ENCODE peak calls at places on chromosome 3, in four cellular contexts. Z is body of pancreas, E is breast epithelium, A is heart right ventricle. X is an unnamed sample. For H3K4me1, the result is how much of the 10 kb centered on the place peaks cover.

GRCh38 chr3:144272715-144273114 is 301.1 kb downstream of the DIPK2A start:
- DNase-seq in Z (no peak), E (no peak), A (no peak), X (no peak)

GRCh38 chr3:46845860-46846623 is 17.2 kb downstream of the MYL3 start:
- DNase-seq in Z (peak), E (peak), A (peak), X (peak)

GRCh38 chr3:73401058-73401457 is 223.7 kb downstream of the PDZRN3 start:
- DNase-seq in Z (no peak), E (no peak), A (no peak), X (no peak)

GRCh38 chr3:141345951-141346817 is 22.1 kb upstream of the ZBTB38 start:
- DNase-seq in Z (no peak), E (no peak), A (no peak), X (peak)

GRCh38 chr3:140552403-140552802 is 125.5 kb upstream of the TRIM42 start:
- DNase-seq in Z (no peak), E (no peak), A (no peak), X (no peak)

GRCh38 chr3:106533097-106533496 is 664.3 kb upstream of the CBLB start:
- DNase-seq in Z (no peak), E (no peak), A (no peak), X (no peak)

GRCh38 chr3:159260049-159260662 is 458.3 kb downstream of the MFSD1 start:
- DNase-seq in Z (peak), E (no peak), A (peak), X (peak)

GRCh38 chr3:127483005-127483641 is 107.4 kb downstream of the TPRA1 start:
- DNase-seq in Z (no peak), E (no peak), A (no peak), X (no peak)

GRCh38 chr3:126530171-126531050 is 6.5 kb downstream of the CHST13 start:
- DNase-seq in Z (no peak), E (no peak), A (no peak), X (no peak)

GRCh38 chr3:66253790-66254620 is 33.2 kb downstream of the SLC25A26 start:
- DNase-seq in Z (no peak), E (no peak), A (no peak), X (peak)

GRCh38 chr3:45596290-45596791 is 1.8 kb downstream of the LIMD1 start:
- DNase-seq in Z (no peak), E (no peak), A (no peak), X (no peak)

GRCh38 chr3:101195951-101196713 is 124.2 kb downstream of the IMPG2 start:
- DNase-seq in Z (no peak), E (no peak), A (peak), X (peak)

GRCh38 chr3:159765860-159766294 is 222.8 kb upstream of the IL12A start:
- DNase-seq in Z (no peak), E (no peak), A (peak), X (peak)

GRCh38 chr3:115806501-115806900 is 183.2 kb downstream of the GAP43 start:
- DNase-seq in Z (no peak), E (no peak), A (no peak), X (no peak)

GRCh38 chr3:32147935-32148334 is 41.5 kb downstream of the GPD1L start:
- DNase-seq in Z (no peak), E (no peak), A (no peak), X (no peak)

GRCh38 chr3:183275418-183275817 is 22.4 kb downstream of the B3GNT5 start:
- DNase-seq in Z (no peak), E (no peak), A (no peak), X (no peak)

GRCh38 chr3:113948015-113948917 is 453 bp downstream of the ZDHHC23 start:
- DNase-seq in Z (peak), E (no peak), A (peak), X (no peak)

GRCh38 chr3:98817546-98817945 is 54.4 kb downstream of the ST3GAL6 start:
- DNase-seq in Z (no peak), E (no peak), A (no peak), X (peak)

GRCh38 chr3:88412346-88412745 is 262.6 kb downstream of the C3orf38 start:
- DNase-seq in Z (no peak), E (no peak), A (no peak), X (peak)

GRCh38 chr3:69130689-69131088 is 8.3 kb upstream of the LMOD3 start:
- DNase-seq in Z (no peak), E (no peak), A (no peak), X (no peak)

GRCh38 chr3:147391726-147392082 is 14.6 kb downstream of the ZIC4 start:
- DNase-seq in Z (no peak), E (no peak), A (no peak), X (no peak)
- H3K4me3 ChIP-seq in Z (no peak), E (peak), A (peak), X (peak)

DNA sequence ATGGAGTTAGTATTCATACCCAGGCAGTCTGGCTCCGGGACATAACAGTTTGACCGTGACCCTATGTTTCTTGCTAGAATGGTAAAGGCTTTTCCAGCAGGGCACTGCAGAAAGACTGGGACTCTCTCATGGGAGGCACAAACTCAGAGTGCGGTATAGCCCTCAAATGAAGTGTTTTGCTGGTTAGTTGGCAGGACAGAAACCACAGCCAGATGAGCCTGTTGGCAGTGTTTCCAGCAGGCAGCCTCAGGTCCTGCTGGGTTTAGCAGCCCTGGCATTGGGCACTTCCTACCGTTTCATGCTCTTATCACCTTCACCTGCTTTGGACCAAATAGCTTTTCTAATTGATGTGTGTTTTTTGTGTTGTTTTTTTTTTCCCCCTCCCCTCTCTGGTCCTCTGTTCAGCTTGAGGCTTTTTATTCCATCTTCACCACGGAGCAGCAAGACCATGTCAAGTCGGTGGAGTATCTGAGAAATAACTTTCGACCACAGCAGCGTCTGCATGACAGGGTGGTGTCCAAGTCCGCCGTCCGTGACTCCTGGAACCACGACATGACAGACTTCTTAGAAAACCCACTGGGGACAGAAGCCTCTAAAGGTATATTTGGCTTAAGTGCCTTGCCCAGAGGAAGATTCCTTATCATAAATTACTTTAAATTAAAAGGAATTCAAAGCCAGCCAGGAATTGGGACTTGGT is 205.6 kb downstream of the FEZF2 start:
- DNase-seq in Z (no peak), E (no peak), A (no peak), X (no peak)
- H3K4me1 ChIP-seq in Z (under half), E (under half), A (under half), X (under half)

DNA sequence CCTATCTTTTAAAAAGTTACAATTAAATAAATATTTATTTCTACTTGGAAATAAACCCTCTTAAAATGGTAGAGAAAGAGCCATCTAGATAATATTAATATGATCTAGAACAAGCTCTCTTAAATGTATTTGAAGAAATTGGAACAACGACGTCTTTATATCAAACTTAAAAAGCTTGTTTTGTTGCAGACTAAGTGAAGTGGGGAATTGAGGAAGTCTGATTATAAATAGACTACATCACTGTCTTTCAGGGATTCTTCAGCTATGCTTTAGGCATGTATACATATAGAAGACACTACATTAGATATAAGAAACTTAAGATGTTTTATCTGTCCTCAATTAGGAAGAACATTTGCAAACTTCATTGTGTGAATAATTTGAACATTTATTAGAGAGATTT is 1.8 kb downstream of the BCHE start:
- DNase-seq in Z (no peak), E (no peak), A (no peak), X (no peak)
- H3K4me3 ChIP-seq in Z (no peak), E (no peak), A (no peak), X (peak)

GRCh38 chr3:71576966-71577459 is 6.5 kb downstream of the FOXP1 start:
- DNase-seq in Z (no peak), E (no peak), A (no peak), X (no peak)
- H3K4me1 ChIP-seq in Z (under half), E (under half), A (under half), X (under half)

GRCh38 chr3:49718419-49719213 is 868 bp downstream of the AMIGO3 start:
- DNase-seq in Z (no peak), E (peak), A (no peak), X (peak)
- H3K4me3 ChIP-seq in Z (no peak), E (peak), A (peak), X (peak)

DNA sequence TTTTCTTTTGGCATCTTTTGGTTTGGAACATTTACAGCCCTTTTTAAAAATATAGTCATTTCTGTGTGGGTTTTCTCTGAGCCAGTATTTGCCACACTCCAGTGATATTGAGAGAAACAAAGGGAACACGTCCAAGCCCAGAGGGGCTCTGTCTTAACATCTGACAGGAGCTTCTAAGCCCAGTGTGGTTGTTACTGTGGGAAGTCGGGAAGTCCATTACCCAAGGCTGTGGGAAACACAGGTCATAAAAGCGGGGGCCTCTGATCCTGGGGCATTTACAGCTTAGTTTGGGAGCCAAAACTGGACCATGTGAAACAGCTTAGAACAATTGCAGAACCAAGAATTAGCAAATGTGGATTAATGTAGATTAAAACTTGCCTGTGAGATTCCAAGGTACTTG is 123.0 kb downstream of the PTPRG start:
- DNase-seq in Z (no peak), E (no peak), A (no peak), X (no peak)
- H3K4me1 ChIP-seq in Z (under half), E (under half), A (under half), X (under half)

GRCh38 chr3:136750209-136750921 is 1.8 kb downstream of the STAG1 start:
- DNase-seq in Z (no peak), E (no peak), A (no peak), X (no peak)
- H3K4me3 ChIP-seq in Z (no peak), E (peak), A (peak), X (peak)